ENCODE peak calls at places on chromosomes 1 and 21, in ten cellular contexts. C is fibroblast of lung, B is cardiac fibroblast, I is GM10248, T is astrocyte, J is pancreas, S is AG09309, R is colonic mucosa, P is upper lobe of right lung, W is tibial nerve. U is an unnamed sample.

GRCh38 chr1:158310623-158311022 is 20.7 kb downstream of the CD1B start:
- DNase-seq in C (no peak), J (no peak), S (no peak), W (no peak), B (no peak), I (no peak), T (no peak), R (no peak), P (no peak), U (no peak)

GRCh38 chr21:37281993-37282392 is 14.9 kb upstream of the VPS26C start:
- DNase-seq in W (no peak), S (no peak), C (no peak), T (no peak), R (no peak), P (no peak), B (no peak), I (no peak), J (no peak), U (no peak)

GRCh38 chr1:15417365-15417934 is 7.8 kb downstream of the EFHD2 start:
- DNase-seq in R (peak), J (no peak), P (no peak), W (peak), C (peak), T (peak), B (no peak), S (no peak), I (peak), U (peak)

GRCh38 chr1:242030071-242030470 is 31.2 kb upstream of the MAP1LC3C start:
- DNase-seq in R (no peak), C (no peak), I (no peak), B (no peak), T (no peak), S (no peak), J (no peak), P (no peak), W (no peak), U (no peak)

GRCh38 chr1:8985915-8986813 is 40.1 kb downstream of the SLC2A7 start:
- DNase-seq in B (peak), W (peak), P (peak), R (peak), T (peak), I (no peak), J (peak), C (peak), S (peak), U (no peak)

GRCh38 chr1:228884196-228884595 is 148.9 kb downstream of the RHOU start:
- DNase-seq in R (peak), I (no peak), B (no peak), C (no peak), T (no peak), W (no peak), S (no peak), P (no peak), J (no peak), U (no peak)

GRCh38 chr1:8095584-8095983 is 69.5 kb upstream of the ERRFI1 start:
- DNase-seq in I (no peak), B (no peak), C (no peak), S (no peak), T (no peak), W (no peak), R (no peak), P (no peak), J (no peak), U (no peak)

GRCh38 chr1:99727575-99728190 is 38.8 kb downstream of the FRRS1 start:
- DNase-seq in R (no peak), J (no peak), T (peak), B (peak), C (peak), P (no peak), S (peak), I (no peak), W (no peak), U (no peak)

GRCh38 chr1:168643152-168643551 is 66.7 kb downstream of the XCL1 start:
- DNase-seq in W (no peak), B (peak), I (no peak), R (no peak), T (peak), C (peak), P (no peak), J (no peak), S (peak), U (no peak)

GRCh38 chr1:185408675-185409270 is 91.7 kb upstream of the IVNS1ABP start:
- DNase-seq in T (peak), C (no peak), R (no peak), S (no peak), W (no peak), B (no peak), I (no peak), J (no peak), P (no peak), U (no peak)

GRCh38 chr1:3127738-3128137 is 58.7 kb downstream of the PRDM16 start:
- DNase-seq in J (no peak), I (no peak), W (no peak), B (no peak), C (no peak), R (no peak), P (peak), S (no peak), T (no peak), U (no peak)

GRCh38 chr1:15089244-15089992 is 64.1 kb upstream of the TMEM51 start:
- DNase-seq in T (no peak), C (no peak), I (no peak), R (no peak), P (no peak), J (no peak), W (no peak), S (no peak), B (no peak), U (no peak)

GRCh38 chr1:157306896-157307295 is 168.7 kb upstream of the ETV3 start:
- DNase-seq in J (no peak), C (no peak), T (no peak), S (no peak), I (no peak), P (no peak), W (no peak), B (no peak), R (no peak), U (no peak)

GRCh38 chr1:16082283-16083038 is 9.0 kb upstream of the FAM131C start:
- DNase-seq in W (peak), T (peak), C (peak), B (peak), P (peak), S (no peak), J (no peak), I (peak), R (peak), U (peak)

GRCh38 chr1:234256359-234256758 is 116.9 kb upstream of the COA6 start:
- DNase-seq in B (peak), I (no peak), P (no peak), R (no peak), T (peak), S (no peak), J (no peak), C (no peak), W (no peak), U (no peak)

GRCh38 chr1:17575786-17576584 is 36.5 kb downstream of the ARHGEF10L start:
- DNase-seq in W (no peak), S (no peak), J (no peak), R (peak), P (no peak), T (no peak), C (no peak), B (no peak), I (no peak), U (no peak)

GRCh38 chr1:17572264-17572985 is 32.9 kb downstream of the ARHGEF10L start:
- DNase-seq in J (no peak), P (no peak), W (no peak), R (no peak), S (no peak), C (no peak), T (no peak), B (no peak), I (peak), U (no peak)

GRCh38 chr1:17577907-17578297 is 38.4 kb downstream of the ARHGEF10L start:
- DNase-seq in J (no peak), T (no peak), I (no peak), R (no peak), P (no peak), C (no peak), W (no peak), B (no peak), S (no peak), U (no peak)

GRCh38 chr1:17573518-17574041 is 34.1 kb downstream of the ARHGEF10L start:
- DNase-seq in I (no peak), R (no peak), P (no peak), B (no peak), W (no peak), T (no peak), J (peak), S (no peak), C (no peak), U (no peak)

GRCh38 chr1:17574502-17574901 is 35.0 kb downstream of the ARHGEF10L start:
- DNase-seq in C (no peak), R (no peak), I (no peak), W (no peak), S (no peak), P (no peak), B (no peak), J (no peak), T (no peak), U (no peak)
- TF ChIP-seq CTCF in C (no peak), R (no peak), I (no peak), W (no peak), S (peak), P (no peak), B (peak), J (no peak), T (no peak), U (no peak)

GRCh38 chr1:218557731-218558130 is 212.6 kb downstream of the TGFB2 start:
- DNase-seq in R (no peak), T (peak), W (no peak), I (no peak), B (peak), S (no peak), J (peak), P (no peak), C (no peak), U (no peak)

GRCh38 chr1:218556016-218556415 is 210.9 kb downstream of the TGFB2 start:
- DNase-seq in W (no peak), I (no peak), P (no peak), R (no peak), S (no peak), J (no peak), T (no peak), C (no peak), B (no peak), U (no peak)

GRCh38 chr1:218547901-218548730 is 203.0 kb downstream of the TGFB2 start:
- DNase-seq in J (peak), T (no peak), S (no peak), P (no peak), R (no peak), W (no peak), C (no peak), B (no peak), I (no peak), U (no peak)

GRCh38 chr1:218548764-218549163 is 203.6 kb downstream of the TGFB2 start:
- DNase-seq in P (no peak), R (no peak), B (peak), T (no peak), C (no peak), S (no peak), J (no peak), W (no peak), I (no peak), U (no peak)

GRCh38 chr1:218553197-218553596 is 208.1 kb downstream of the TGFB2 start:
- DNase-seq in T (no peak), J (no peak), P (no peak), W (no peak), S (no peak), C (no peak), R (no peak), I (no peak), B (no peak), U (no peak)
- TF ChIP-seq CTCF in T (peak), J (no peak), P (no peak), W (no peak), S (peak), C (peak), R (no peak), I (no peak), B (no peak), U (no peak)

GRCh38 chr1:31767225-31767624 is 3.1 kb upstream of the ADGRB2 start:
- DNase-seq in R (no peak), B (no peak), P (no peak), J (no peak), T (no peak), S (no peak), I (no peak), C (no peak), W (no peak), U (no peak)
- TF ChIP-seq CTCF in R (no peak), B (no peak), P (no peak), J (no peak), T (no peak), S (no peak), I (no peak), C (no peak), W (no peak), U (no peak)

GRCh38 chr21:15063821-15064575 is 802 bp downstream of the NRIP1 start:
- DNase-seq in S (no peak), T (peak), R (peak), C (peak), I (no peak), J (peak), P (peak), W (peak), B (peak), U (no peak)

GRCh38 chr21:15063081-15063820 is 1.5 kb downstream of the NRIP1 start:
- DNase-seq in B (no peak), C (no peak), S (no peak), J (no peak), R (peak), W (no peak), T (peak), I (no peak), P (no peak), U (no peak)

GRCh38 chr21:15061284-15061683 is 3.5 kb downstream of the NRIP1 start:
- DNase-seq in I (no peak), T (no peak), C (no peak), S (no peak), J (no peak), R (no peak), P (no peak), B (no peak), W (no peak), U (no peak)

GRCh38 chr21:15061747-15062146 is 3.1 kb downstream of the NRIP1 start:
- DNase-seq in S (no peak), R (no peak), C (no peak), I (no peak), T (no peak), B (no peak), P (no peak), W (no peak), J (no peak), U (no peak)

GRCh38 chr21:15062566-15062965 is 2.2 kb downstream of the NRIP1 start:
- DNase-seq in W (no peak), I (peak), J (no peak), P (no peak), S (no peak), T (no peak), R (no peak), C (peak), B (peak), U (no peak)
- TF ChIP-seq CTCF in W (no peak), I (no peak), J (no peak), P (no peak), S (no peak), T (no peak), R (peak), C (no peak), B (no peak), U (no peak)

DNA sequence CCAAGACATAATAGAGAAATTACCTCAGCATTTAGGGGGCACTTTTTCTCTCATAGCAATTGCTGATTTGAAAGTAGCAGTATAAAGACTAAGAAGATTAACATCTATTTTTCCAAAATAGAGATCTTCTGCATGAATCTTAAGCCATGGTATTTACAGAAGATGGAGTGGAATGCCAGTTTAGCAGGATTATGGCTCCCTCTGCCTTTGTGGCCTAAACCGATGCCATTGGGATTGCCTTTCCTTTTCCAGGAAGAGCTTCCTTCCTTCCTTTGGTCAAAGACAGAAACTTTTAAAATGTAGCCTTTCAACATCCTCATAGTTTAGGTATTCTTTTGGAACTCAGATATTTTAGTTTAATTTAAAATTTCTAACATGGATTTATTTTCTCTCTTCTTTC is 39.4 kb downstream of the CFHR5 start:
- DNase-seq in I (no peak), J (no peak), B (no peak), R (no peak), C (no peak), S (no peak), W (no peak), P (no peak), T (no peak), U (no peak)
- TF ChIP-seq CTCF in I (no peak), J (no peak), B (no peak), R (no peak), C (no peak), S (no peak), W (no peak), P (no peak), T (no peak), U (no peak)

DNA sequence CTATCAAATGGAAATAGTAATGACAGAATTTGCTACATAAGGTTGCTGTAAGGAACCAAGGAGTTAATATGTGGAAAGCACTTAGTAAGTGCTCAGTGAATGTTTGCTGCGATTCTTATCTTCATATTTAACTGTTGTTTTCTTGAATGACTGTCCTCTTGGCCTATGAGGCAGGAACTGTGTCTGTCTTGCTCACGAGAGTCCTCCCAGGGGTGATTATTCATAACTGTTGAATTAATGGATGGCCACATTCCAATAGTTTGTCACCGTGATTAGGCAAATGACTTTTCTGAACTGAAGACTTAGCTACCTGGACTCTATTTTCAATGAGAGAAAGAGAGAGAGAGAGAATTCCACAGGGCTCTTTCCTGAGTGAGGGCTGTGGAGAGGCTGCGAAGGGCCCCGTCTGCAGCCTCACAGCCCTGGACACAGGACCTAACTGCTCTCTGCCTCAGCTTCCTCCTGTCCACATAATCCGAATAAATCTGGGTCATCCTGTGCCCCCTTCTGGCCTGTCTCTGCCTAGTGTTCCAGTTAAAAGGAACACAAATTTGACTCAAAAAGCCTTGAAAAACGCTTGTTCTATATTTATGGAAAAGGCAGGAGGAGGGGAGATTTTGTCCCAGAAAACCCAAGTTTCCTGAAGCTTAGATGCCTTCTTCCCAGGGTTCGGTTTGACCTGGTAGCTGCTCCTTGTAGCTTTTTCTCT is 8.5 kb downstream of the EDN2 start:
- DNase-seq in I (no peak), T (peak), R (no peak), W (no peak), C (no peak), J (no peak), S (no peak), P (no peak), B (peak), U (no peak)
- TF ChIP-seq CTCF in I (no peak), T (no peak), R (no peak), W (no peak), C (peak), J (no peak), S (peak), P (no peak), B (no peak), U (no peak)

GRCh38 chr1:55669308-55669707 is 454.1 kb upstream of the USP24 start:
- DNase-seq in C (peak), B (peak), S (peak), T (no peak), W (peak), J (no peak), I (no peak), R (no peak), P (no peak), U (no peak)

GRCh38 chr1:55673416-55673815 is 458.3 kb upstream of the USP24 start:
- DNase-seq in T (no peak), R (no peak), C (no peak), W (no peak), I (no peak), S (no peak), B (no peak), P (no peak), J (no peak), U (no peak)

GRCh38 chr1:55670331-55671082 is 455.3 kb upstream of the USP24 start:
- DNase-seq in T (no peak), S (no peak), C (peak), B (peak), I (no peak), P (no peak), R (no peak), J (no peak), W (no peak), U (no peak)
- TF ChIP-seq CTCF in T (no peak), S (peak), C (peak), B (no peak), I (no peak), P (no peak), R (no peak), J (no peak), W (no peak), U (no peak)